ENCODE peak calls at places on chromosomes 11 and 22, in six cellular contexts. V is T-helper 2 cell; W is effector CD4-positive, alpha-beta T cell; D is NCI-H2029; C is DMS153; R is stimulated activated CD4-positive, alpha-beta T cell treated with anti-CD3 and anti-CD28 coated beads, TNF-alpha, amount 100 ng/mL, for 1 hour. P is an unnamed sample.
A peak's percentile ranks its signal among the peaks of the same experiment; 100 is the strongest.

GRCh38 chr11:33899383-33900037 is 7.6 kb upstream of the LMO2 start:
- DNase-seq in V (no peak), W (no peak), D (peak; percentile 41), C (peak; percentile 5), R (no peak), P (no peak)

GRCh38 chr22:42974223-42974622 is 40.7 kb downstream of the PACSIN2 start:
- DNase-seq in V (no peak), W (no peak), D (peak; percentile 95), C (no peak), R (no peak), P (no peak)

GRCh38 chr22:23064381-23065068 is 5.8 kb upstream of the GNAZ start:
- DNase-seq in V (no peak), W (no peak), D (no peak), C (no peak), R (no peak), P (no peak)

GRCh38 chr11:61007971-61008896 is 36.8 kb downstream of the CD6 start:
- DNase-seq in V (no peak), W (no peak), D (no peak), C (no peak), R (no peak), P (no peak)

GRCh38 chr22:31102441-31103081 is 4.8 kb downstream of the SELENOM start:
- DNase-seq in V (no peak), W (no peak), D (no peak), C (no peak), R (no peak), P (no peak)

GRCh38 chr11:34827239-34827638 is 88.9 kb downstream of the APIP start:
- DNase-seq in V (no peak), W (no peak), D (no peak), C (no peak), R (no peak), P (no peak)

GRCh38 chr11:66335531-66336233 is 552 bp downstream of the RIN1 start:
- DNase-seq in V (no peak), W (no peak), D (no peak), C (no peak), R (no peak), P (no peak)

GRCh38 chr11:130001491-130002351 is 914 bp downstream of the PRDM10 start:
- DNase-seq in V (no peak), W (peak; percentile 21), D (peak; percentile 17), C (peak; percentile 8), R (no peak), P (no peak)